ENCODE peak calls at places on chromosomes 4 and X, in nine cellular contexts. One of them, this sample, is unnamed.
A peak's percentile ranks its signal among the peaks of the same experiment; 100 is the strongest.

GRCh38 chr4:54433686-54434085 is 204.6 kb downstream of the PDGFRA start:
- DNase-seq in GM12865: peak; percentile 50
- DNase-seq in cardiac muscle cell: peak; percentile 58
- DNase-seq in stimulated activated CD8-positive, alpha-beta memory T cell treated with anti-CD3 and anti-CD28 coated beads, Interleukin-7, amount 100 ng/mL, for 48 hours: no peak
- DNase-seq in WERI-Rb-1: no peak
- DNase-seq in ecto neural progenitor cell: no peak
- DNase-seq in NB4: peak; percentile 12
- DNase-seq in DMS79: no peak
- DNase-seq in AG20443: no peak
- DNase-seq in this sample: no peak

GRCh38 chr4:80407246-80407645 is 71.7 kb downstream of the CFAP299 start:
- DNase-seq in GM12865: no peak
- DNase-seq in cardiac muscle cell: peak; percentile 25
- DNase-seq in stimulated activated CD8-positive, alpha-beta memory T cell treated with anti-CD3 and anti-CD28 coated beads, Interleukin-7, amount 100 ng/mL, for 48 hours: no peak
- DNase-seq in WERI-Rb-1: no peak
- DNase-seq in ecto neural progenitor cell: no peak
- DNase-seq in NB4: no peak
- DNase-seq in DMS79: no peak
- DNase-seq in AG20443: peak; percentile 90
- DNase-seq in this sample: no peak

GRCh38 chrX:123779908-123780396 is 47.1 kb upstream of the THOC2 start:
- DNase-seq in GM12865: no peak
- DNase-seq in cardiac muscle cell: no peak
- DNase-seq in stimulated activated CD8-positive, alpha-beta memory T cell treated with anti-CD3 and anti-CD28 coated beads, Interleukin-7, amount 100 ng/mL, for 48 hours: no peak
- DNase-seq in WERI-Rb-1: no peak
- DNase-seq in ecto neural progenitor cell: no peak
- DNase-seq in NB4: no peak
- DNase-seq in DMS79: peak; percentile 18
- DNase-seq in AG20443: no peak
- DNase-seq in this sample: no peak

GRCh38 chrX:97039363-97040029 is 155.8 kb downstream of the RPA4 start:
- DNase-seq in GM12865: peak; percentile 70
- DNase-seq in cardiac muscle cell: peak; percentile 81
- DNase-seq in stimulated activated CD8-positive, alpha-beta memory T cell treated with anti-CD3 and anti-CD28 coated beads, Interleukin-7, amount 100 ng/mL, for 48 hours: no peak
- DNase-seq in WERI-Rb-1: no peak
- DNase-seq in ecto neural progenitor cell: no peak
- DNase-seq in NB4: no peak
- DNase-seq in DMS79: no peak
- DNase-seq in AG20443: peak; percentile 1
- DNase-seq in this sample: no peak

GRCh38 chrX:47992093-47992375 is 11.8 kb downstream of the ZNF182 start:
- DNase-seq in GM12865: no peak
- DNase-seq in cardiac muscle cell: peak; percentile 19
- DNase-seq in stimulated activated CD8-positive, alpha-beta memory T cell treated with anti-CD3 and anti-CD28 coated beads, Interleukin-7, amount 100 ng/mL, for 48 hours: no peak
- DNase-seq in WERI-Rb-1: no peak
- DNase-seq in ecto neural progenitor cell: no peak
- DNase-seq in NB4: no peak
- DNase-seq in DMS79: no peak
- DNase-seq in AG20443: no peak
- DNase-seq in this sample: no peak

GRCh38 chr4:7044415-7044930 is 1.3 kb downstream of the TADA2B start:
- DNase-seq in GM12865: peak; percentile 31
- DNase-seq in cardiac muscle cell: peak; percentile 13
- DNase-seq in stimulated activated CD8-positive, alpha-beta memory T cell treated with anti-CD3 and anti-CD28 coated beads, Interleukin-7, amount 100 ng/mL, for 48 hours: no peak
- DNase-seq in WERI-Rb-1: no peak
- DNase-seq in ecto neural progenitor cell: no peak
- DNase-seq in NB4: no peak
- DNase-seq in DMS79: no peak
- DNase-seq in AG20443: no peak
- DNase-seq in this sample: no peak

GRCh38 chr4:40363382-40363920 is 28.3 kb downstream of the CHRNA9 start:
- DNase-seq in GM12865: no peak
- DNase-seq in cardiac muscle cell: no peak
- DNase-seq in stimulated activated CD8-positive, alpha-beta memory T cell treated with anti-CD3 and anti-CD28 coated beads, Interleukin-7, amount 100 ng/mL, for 48 hours: no peak
- DNase-seq in WERI-Rb-1: no peak
- DNase-seq in ecto neural progenitor cell: no peak
- DNase-seq in NB4: no peak
- DNase-seq in DMS79: peak; percentile 90
- DNase-seq in AG20443: no peak
- DNase-seq in this sample: no peak

GRCh38 chr4:164169591-164169990 is 584.3 kb upstream of the SMIM31 start:
- DNase-seq in GM12865: no peak
- DNase-seq in cardiac muscle cell: no peak
- DNase-seq in stimulated activated CD8-positive, alpha-beta memory T cell treated with anti-CD3 and anti-CD28 coated beads, Interleukin-7, amount 100 ng/mL, for 48 hours: no peak
- DNase-seq in WERI-Rb-1: no peak
- DNase-seq in ecto neural progenitor cell: no peak
- DNase-seq in NB4: no peak
- DNase-seq in DMS79: no peak
- DNase-seq in AG20443: no peak
- DNase-seq in this sample: no peak

GRCh38 chr4:53676402-53676871 is 85.2 kb upstream of the LNX1 start:
- DNase-seq in GM12865: no peak
- DNase-seq in cardiac muscle cell: peak; percentile 96
- DNase-seq in stimulated activated CD8-positive, alpha-beta memory T cell treated with anti-CD3 and anti-CD28 coated beads, Interleukin-7, amount 100 ng/mL, for 48 hours: no peak
- DNase-seq in WERI-Rb-1: no peak
- DNase-seq in ecto neural progenitor cell: no peak
- DNase-seq in NB4: peak; percentile 85
- DNase-seq in DMS79: no peak
- DNase-seq in AG20443: peak; percentile 27
- DNase-seq in this sample: no peak

GRCh38 chr4:17284323-17285175 is 227.3 kb downstream of the QDPR start:
- DNase-seq in GM12865: no peak
- DNase-seq in cardiac muscle cell: no peak
- DNase-seq in stimulated activated CD8-positive, alpha-beta memory T cell treated with anti-CD3 and anti-CD28 coated beads, Interleukin-7, amount 100 ng/mL, for 48 hours: no peak
- DNase-seq in WERI-Rb-1: no peak
- DNase-seq in ecto neural progenitor cell: no peak
- DNase-seq in NB4: no peak
- DNase-seq in DMS79: no peak
- DNase-seq in AG20443: peak; percentile 26
- DNase-seq in this sample: no peak

GRCh38 chr4:73589887-73590801 is 30.1 kb downstream of the RASSF6 start:
- DNase-seq in GM12865: peak; percentile 83
- DNase-seq in cardiac muscle cell: peak; percentile 47
- DNase-seq in stimulated activated CD8-positive, alpha-beta memory T cell treated with anti-CD3 and anti-CD28 coated beads, Interleukin-7, amount 100 ng/mL, for 48 hours: no peak
- DNase-seq in WERI-Rb-1: no peak
- DNase-seq in ecto neural progenitor cell: no peak
- DNase-seq in NB4: no peak
- DNase-seq in DMS79: no peak
- DNase-seq in AG20443: no peak
- DNase-seq in this sample: no peak

GRCh38 chr4:182873726-182874125 is 43.5 kb downstream of the DCTD start:
- DNase-seq in GM12865: no peak
- DNase-seq in cardiac muscle cell: no peak
- DNase-seq in stimulated activated CD8-positive, alpha-beta memory T cell treated with anti-CD3 and anti-CD28 coated beads, Interleukin-7, amount 100 ng/mL, for 48 hours: no peak
- DNase-seq in WERI-Rb-1: no peak
- DNase-seq in ecto neural progenitor cell: no peak
- DNase-seq in NB4: no peak
- DNase-seq in DMS79: no peak
- DNase-seq in AG20443: no peak
- DNase-seq in this sample: no peak

This sample was measured in D341Med.